ENCODE peak calls at places on chromosomes 12 and 14, in nine cellular contexts. One of them, this sample, is unnamed.

GRCh38 chr14:51395361-51395849 is 155.4 kb downstream of the TMX1 start:
- DNase-seq in fibroblast of the conjunctiva: peak; percentile 78
- DNase-seq in GM10248: no peak
- DNase-seq in aorta: no peak
- DNase-seq in AG10803: peak; percentile 99
- DNase-seq in NCI-H2171 treated with DMSO at 0.1 percent for 48 hours: peak; percentile 100
- DNase-seq in thoracic aorta: no peak
- DNase-seq in tibial artery: no peak
- DNase-seq in NCI-H1105: peak; percentile 86
- DNase-seq in this sample: peak; percentile 97

GRCh38 chr12:1907652-1908611 is 10.5 kb downstream of the CACNA2D4 start:
- DNase-seq in fibroblast of the conjunctiva: no peak
- DNase-seq in GM10248: peak; percentile 10
- DNase-seq in aorta: peak; percentile 78
- DNase-seq in AG10803: no peak
- DNase-seq in NCI-H2171 treated with DMSO at 0.1 percent for 48 hours: no peak
- DNase-seq in thoracic aorta: no peak
- DNase-seq in tibial artery: peak; percentile 54
- DNase-seq in NCI-H1105: no peak
- DNase-seq in this sample: peak; percentile 15

GRCh38 chr12:20508362-20508761 is 140.0 kb downstream of the PDE3A start:
- DNase-seq in fibroblast of the conjunctiva: no peak
- DNase-seq in GM10248: no peak
- DNase-seq in aorta: no peak
- DNase-seq in AG10803: peak; percentile 76
- DNase-seq in NCI-H2171 treated with DMSO at 0.1 percent for 48 hours: no peak
- DNase-seq in thoracic aorta: no peak
- DNase-seq in tibial artery: no peak
- DNase-seq in NCI-H1105: no peak
- DNase-seq in this sample: peak; percentile 63

GRCh38 chr14:90496379-90496778 is 99.5 kb downstream of the CALM1 start:
- DNase-seq in fibroblast of the conjunctiva: no peak
- DNase-seq in GM10248: no peak
- DNase-seq in aorta: peak; percentile 24
- DNase-seq in AG10803: no peak
- DNase-seq in NCI-H2171 treated with DMSO at 0.1 percent for 48 hours: no peak
- DNase-seq in thoracic aorta: no peak
- DNase-seq in tibial artery: peak; percentile 38
- DNase-seq in NCI-H1105: no peak
- DNase-seq in this sample: no peak

GRCh38 chr12:11978985-11979384 is 91.8 kb upstream of the BCL2L14 start:
- DNase-seq in fibroblast of the conjunctiva: no peak
- DNase-seq in GM10248: no peak
- DNase-seq in aorta: no peak
- DNase-seq in AG10803: no peak
- DNase-seq in NCI-H2171 treated with DMSO at 0.1 percent for 48 hours: no peak
- DNase-seq in thoracic aorta: no peak
- DNase-seq in tibial artery: no peak
- DNase-seq in NCI-H1105: no peak
- DNase-seq in this sample: peak; percentile 22

GRCh38 chr12:115370204-115370603 is 686.2 kb upstream of the TBX3 start:
- DNase-seq in fibroblast of the conjunctiva: no peak
- DNase-seq in GM10248: no peak
- DNase-seq in aorta: no peak
- DNase-seq in AG10803: no peak
- DNase-seq in NCI-H2171 treated with DMSO at 0.1 percent for 48 hours: no peak
- DNase-seq in thoracic aorta: no peak
- DNase-seq in tibial artery: no peak
- DNase-seq in NCI-H1105: no peak
- DNase-seq in this sample: no peak

GRCh38 chr14:33165144-33165925 is 226.7 kb downstream of the NPAS3 start:
- DNase-seq in fibroblast of the conjunctiva: peak; percentile 6
- DNase-seq in GM10248: no peak
- DNase-seq in aorta: no peak
- DNase-seq in AG10803: no peak
- DNase-seq in NCI-H2171 treated with DMSO at 0.1 percent for 48 hours: no peak
- DNase-seq in thoracic aorta: no peak
- DNase-seq in tibial artery: no peak
- DNase-seq in NCI-H1105: no peak
- DNase-seq in this sample: peak; percentile 75

GRCh38 chr14:24634158-24634557 is at the start of gene GZMB:
- DNase-seq in fibroblast of the conjunctiva: no peak
- DNase-seq in GM10248: no peak
- DNase-seq in aorta: no peak
- DNase-seq in AG10803: no peak
- DNase-seq in NCI-H2171 treated with DMSO at 0.1 percent for 48 hours: no peak
- DNase-seq in thoracic aorta: no peak
- DNase-seq in tibial artery: no peak
- DNase-seq in NCI-H1105: no peak
- DNase-seq in this sample: no peak

GRCh38 chr14:87049886-87050820 is 942.8 kb downstream of the GALC start:
- DNase-seq in fibroblast of the conjunctiva: peak; percentile 17
- DNase-seq in GM10248: no peak
- DNase-seq in aorta: no peak
- DNase-seq in AG10803: peak; percentile 39
- DNase-seq in NCI-H2171 treated with DMSO at 0.1 percent for 48 hours: peak; percentile 49
- DNase-seq in thoracic aorta: no peak
- DNase-seq in tibial artery: no peak
- DNase-seq in NCI-H1105: no peak
- DNase-seq in this sample: peak; percentile 43

GRCh38 chr14:102729268-102729667 is 48.0 kb upstream of the TRAF3 start:
- DNase-seq in fibroblast of the conjunctiva: no peak
- DNase-seq in GM10248: no peak
- DNase-seq in aorta: no peak
- DNase-seq in AG10803: no peak
- DNase-seq in NCI-H2171 treated with DMSO at 0.1 percent for 48 hours: no peak
- DNase-seq in thoracic aorta: no peak
- DNase-seq in tibial artery: no peak
- DNase-seq in NCI-H1105: no peak
- DNase-seq in this sample: no peak

GRCh38 chr14:90739318-90740077 is 76.7 kb downstream of the TTC7B start:
- DNase-seq in fibroblast of the conjunctiva: no peak
- DNase-seq in GM10248: no peak
- DNase-seq in aorta: no peak
- DNase-seq in AG10803: no peak
- DNase-seq in NCI-H2171 treated with DMSO at 0.1 percent for 48 hours: peak; percentile 51
- DNase-seq in thoracic aorta: no peak
- DNase-seq in tibial artery: no peak
- DNase-seq in NCI-H1105: no peak
- DNase-seq in this sample: no peak

GRCh38 chr12:8590842-8591545 is 21.7 kb downstream of the AICDA start:
- DNase-seq in fibroblast of the conjunctiva: no peak
- DNase-seq in GM10248: peak; percentile 80
- DNase-seq in aorta: no peak
- DNase-seq in AG10803: no peak
- DNase-seq in NCI-H2171 treated with DMSO at 0.1 percent for 48 hours: no peak
- DNase-seq in thoracic aorta: no peak
- DNase-seq in tibial artery: no peak
- DNase-seq in NCI-H1105: no peak
- DNase-seq in this sample: no peak

GRCh38 chr14:70871863-70872677 is 35.2 kb upstream of the PCNX1 start:
- DNase-seq in fibroblast of the conjunctiva: no peak
- DNase-seq in GM10248: peak; percentile 57
- DNase-seq in aorta: no peak
- DNase-seq in AG10803: no peak
- DNase-seq in NCI-H2171 treated with DMSO at 0.1 percent for 48 hours: no peak
- DNase-seq in thoracic aorta: no peak
- DNase-seq in tibial artery: no peak
- DNase-seq in NCI-H1105: no peak
- DNase-seq in this sample: peak; percentile 24

GRCh38 chr12:89353188-89353822 is 1.0 kb upstream of the DUSP6 start:
- DNase-seq in fibroblast of the conjunctiva: no peak
- DNase-seq in GM10248: peak; percentile 50
- DNase-seq in aorta: peak; percentile 91
- DNase-seq in AG10803: peak; percentile 68
- DNase-seq in NCI-H2171 treated with DMSO at 0.1 percent for 48 hours: peak; percentile 31
- DNase-seq in thoracic aorta: no peak
- DNase-seq in tibial artery: peak; percentile 84
- DNase-seq in NCI-H1105: peak; percentile 66
- DNase-seq in this sample: peak; percentile 78

GRCh38 chr14:61154606-61155005 is 126.5 kb downstream of the TMEM30B start:
- DNase-seq in fibroblast of the conjunctiva: no peak
- DNase-seq in GM10248: no peak
- DNase-seq in aorta: no peak
- DNase-seq in AG10803: peak; percentile 48
- DNase-seq in NCI-H2171 treated with DMSO at 0.1 percent for 48 hours: no peak
- DNase-seq in thoracic aorta: no peak
- DNase-seq in tibial artery: no peak
- DNase-seq in NCI-H1105: no peak
- DNase-seq in this sample: peak; percentile 86

GRCh38 chr12:1117371-1117770 is 126.3 kb downstream of the ERC1 start:
- DNase-seq in fibroblast of the conjunctiva: no peak
- DNase-seq in GM10248: no peak
- DNase-seq in aorta: no peak
- DNase-seq in AG10803: no peak
- DNase-seq in NCI-H2171 treated with DMSO at 0.1 percent for 48 hours: no peak
- DNase-seq in thoracic aorta: no peak
- DNase-seq in tibial artery: no peak
- DNase-seq in NCI-H1105: no peak
- DNase-seq in this sample: peak; percentile 21

GRCh38 chr14:65846469-65846868 is 433.9 kb downstream of the FUT8 start:
- DNase-seq in fibroblast of the conjunctiva: no peak
- DNase-seq in GM10248: no peak
- DNase-seq in aorta: no peak
- DNase-seq in AG10803: no peak
- DNase-seq in NCI-H2171 treated with DMSO at 0.1 percent for 48 hours: peak; percentile 18
- DNase-seq in thoracic aorta: no peak
- DNase-seq in tibial artery: no peak
- DNase-seq in NCI-H1105: no peak
- DNase-seq in this sample: no peak

GRCh38 chr12:64625243-64626077 is 15.2 kb downstream of the RASSF3 start:
- DNase-seq in fibroblast of the conjunctiva: no peak
- DNase-seq in GM10248: peak; percentile 49
- DNase-seq in aorta: peak; percentile 84
- DNase-seq in AG10803: peak; percentile 80
- DNase-seq in NCI-H2171 treated with DMSO at 0.1 percent for 48 hours: no peak
- DNase-seq in thoracic aorta: peak; percentile 58
- DNase-seq in tibial artery: peak; percentile 91
- DNase-seq in NCI-H1105: no peak
- DNase-seq in this sample: peak; percentile 94

This sample was measured in EH.